ENCODE peak calls at places on chromosomes 6 and 20, in four cellular contexts. One of them, this sample, is unnamed.

GRCh38 chr6:79461205-79461604 is 76.0 kb downstream of the LCA5 start:
- DNase-seq in GM18507: no peak
- DNase-seq in non-pigmented ciliary epithelial cell: no peak
- DNase-seq in AG09319: no peak
- DNase-seq in this sample: no peak

GRCh38 chr6:110529907-110530306 is 53.5 kb upstream of the SLC22A16 start:
- DNase-seq in GM18507: no peak
- DNase-seq in non-pigmented ciliary epithelial cell: no peak
- DNase-seq in AG09319: no peak
- DNase-seq in this sample: no peak

GRCh38 chr20:52379723-52380336 is 188.3 kb upstream of the ZFP64 start:
- DNase-seq in GM18507: no peak
- DNase-seq in non-pigmented ciliary epithelial cell: no peak
- DNase-seq in AG09319: no peak
- DNase-seq in this sample: no peak

GRCh38 chr6:116530436-116530835 is 15.0 kb downstream of the TRAPPC3L start:
- DNase-seq in GM18507: no peak
- DNase-seq in non-pigmented ciliary epithelial cell: no peak
- DNase-seq in AG09319: no peak
- DNase-seq in this sample: no peak

GRCh38 chr6:10676403-10676802 is 18.0 kb downstream of the C6orf52 start:
- DNase-seq in GM18507: no peak
- DNase-seq in non-pigmented ciliary epithelial cell: no peak
- DNase-seq in AG09319: no peak
- DNase-seq in this sample: no peak

GRCh38 chr6:159894991-159895390 is 4.2 kb downstream of the MAS1 start:
- DNase-seq in GM18507: no peak
- DNase-seq in non-pigmented ciliary epithelial cell: no peak
- DNase-seq in AG09319: no peak
- DNase-seq in this sample: no peak

GRCh38 chr6:4313044-4313686 is 177.8 kb upstream of the ECI2 start:
- DNase-seq in GM18507: no peak
- DNase-seq in non-pigmented ciliary epithelial cell: peak
- DNase-seq in AG09319: peak
- DNase-seq in this sample: peak

GRCh38 chr6:167678102-167679101 is 148.3 kb upstream of the AFDN start:
- DNase-seq in GM18507: no peak
- DNase-seq in non-pigmented ciliary epithelial cell: no peak
- DNase-seq in AG09319: no peak
- DNase-seq in this sample: no peak

GRCh38 chr6:132300323-132300949 is 100.8 kb downstream of the MOXD1 start:
- DNase-seq in GM18507: peak
- DNase-seq in non-pigmented ciliary epithelial cell: peak
- DNase-seq in AG09319: no peak
- DNase-seq in this sample: peak

GRCh38 chr20:10644458-10645204 is 29.2 kb downstream of the JAG1 start:
- DNase-seq in GM18507: peak
- DNase-seq in non-pigmented ciliary epithelial cell: no peak
- DNase-seq in AG09319: no peak
- DNase-seq in this sample: no peak

GRCh38 chr20:19691125-19691524 is 66.9 kb upstream of the RIN2 start:
- DNase-seq in GM18507: no peak
- DNase-seq in non-pigmented ciliary epithelial cell: no peak
- DNase-seq in AG09319: no peak
- DNase-seq in this sample: no peak

GRCh38 chr20:43538855-43539700 is 19.7 kb upstream of the SGK2 start:
- DNase-seq in GM18507: no peak
- DNase-seq in non-pigmented ciliary epithelial cell: no peak
- DNase-seq in AG09319: no peak
- DNase-seq in this sample: no peak

GRCh38 chr6:161876231-161876630 is 602.4 kb upstream of the AGPAT4 start:
- DNase-seq in GM18507: no peak
- DNase-seq in non-pigmented ciliary epithelial cell: no peak
- DNase-seq in AG09319: no peak
- DNase-seq in this sample: no peak

GRCh38 chr20:15411781-15412180 is 1074.4 kb upstream of the FLRT3 start:
- DNase-seq in GM18507: no peak
- DNase-seq in non-pigmented ciliary epithelial cell: no peak
- DNase-seq in AG09319: no peak
- DNase-seq in this sample: no peak

GRCh38 chr20:4905612-4906011 is 95.7 kb downstream of the SLC23A2 start:
- DNase-seq in GM18507: no peak
- DNase-seq in non-pigmented ciliary epithelial cell: no peak
- DNase-seq in AG09319: no peak
- DNase-seq in this sample: no peak

GRCh38 chr6:4922488-4923037 is 81.3 kb downstream of the RPP40 start:
- DNase-seq in GM18507: no peak
- DNase-seq in non-pigmented ciliary epithelial cell: no peak
- DNase-seq in AG09319: no peak
- DNase-seq in this sample: no peak

GRCh38 chr6:41663558-41663957 is 25.3 kb downstream of the MDFI start:
- DNase-seq in GM18507: no peak
- DNase-seq in non-pigmented ciliary epithelial cell: no peak
- DNase-seq in AG09319: no peak
- DNase-seq in this sample: no peak

GRCh38 chr20:10169752-10170151 is 48.9 kb upstream of the SNAP25 start:
- DNase-seq in GM18507: no peak
- DNase-seq in non-pigmented ciliary epithelial cell: no peak
- DNase-seq in AG09319: no peak
- DNase-seq in this sample: no peak

GRCh38 chr6:31129130-31129529 is 8.9 kb upstream of the CDSN start:
- DNase-seq in GM18507: no peak
- DNase-seq in non-pigmented ciliary epithelial cell: no peak
- DNase-seq in AG09319: no peak
- DNase-seq in this sample: no peak

GRCh38 chr6:115195239-115195638 is 852.4 kb upstream of the HS3ST5 start:
- DNase-seq in GM18507: no peak
- DNase-seq in non-pigmented ciliary epithelial cell: no peak
- DNase-seq in AG09319: no peak
- DNase-seq in this sample: no peak

GRCh38 chr20:11195899-11196558 is 522.2 kb upstream of the JAG1 start:
- DNase-seq in GM18507: no peak
- DNase-seq in non-pigmented ciliary epithelial cell: no peak
- DNase-seq in AG09319: no peak
- DNase-seq in this sample: no peak

This sample was measured in retinal pigment epithelial cell.